ENCODE peak calls at places on chromosomes 13 and 19, in four cellular contexts. W, S, A and Q are unnamed samples.
A peak's percentile ranks its signal among the peaks of the same experiment; 100 is the strongest.

GRCh38 chr19:54517483-54517882 is 14.9 kb downstream of the LAIR2 start:
- DNase-seq in W (peak; percentile 55), S (peak; percentile 50), A (no peak), Q (peak; percentile 61)

GRCh38 chr19:49875801-49876421 is 1.2 kb downstream of the AKT1S1 start:
- DNase-seq in W (peak; percentile 68), S (no peak), A (no peak), Q (peak; percentile 76)

GRCh38 chr13:98853791-98854191 is 101.3 kb upstream of the SLC15A1 start:
- DNase-seq in W (peak; percentile 89), S (no peak), A (no peak), Q (no peak)

GRCh38 chr19:13143135-13143534 is 7.0 kb downstream of the STX10 start:
- DNase-seq in W (peak; percentile 73), S (peak; percentile 65), A (no peak), Q (no peak)

GRCh38 chr19:18292460-18292809 is 11.0 kb upstream of the JUND start:
- DNase-seq in W (no peak), S (peak; percentile 20), A (no peak), Q (no peak)

GRCh38 chr19:18379803-18380747 is 5.9 kb upstream of the GDF15 start:
- DNase-seq in W (peak; percentile 98), S (peak; percentile 90), A (peak; percentile 93), Q (no peak)

GRCh38 chr13:106560791-106561190 is 7.1 kb downstream of the ARGLU1 start:
- DNase-seq in W (no peak), S (no peak), A (no peak), Q (no peak)

GRCh38 chr13:43905435-43906031 is 25.8 kb downstream of the LACC1 start:
- DNase-seq in W (peak; percentile 81), S (peak; percentile 9), A (peak; percentile 58), Q (peak; percentile 74)

GRCh38 chr13:100600915-100601314 is 12.3 kb upstream of the GGACT start:
- DNase-seq in W (no peak), S (no peak), A (no peak), Q (no peak)

GRCh38 chr13:112962911-112963625 is 5.9 kb upstream of the MCF2L start:
- DNase-seq in W (no peak), S (no peak), A (no peak), Q (no peak)

GRCh38 chr19:17450264-17451075 is 2.0 kb upstream of the TMEM221 start:
- DNase-seq in W (no peak), S (peak; percentile 56), A (peak; percentile 88), Q (no peak)

GRCh38 chr13:28268800-28269223 is 130.5 kb downstream of the PAN3 start:
- DNase-seq in W (no peak), S (no peak), A (no peak), Q (peak; percentile 88)

GRCh38 chr13:35879111-35879510 is 252.1 kb downstream of the DCLK1 start:
- DNase-seq in W (no peak), S (no peak), A (no peak), Q (no peak)
- H3K9me2 ChIP-seq in W (no peaks in the 10 kb centered on the region), S (no peaks in the 10 kb centered on the region), A (no peaks in the 10 kb centered on the region), Q (no peaks in the 10 kb centered on the region)

DNA sequence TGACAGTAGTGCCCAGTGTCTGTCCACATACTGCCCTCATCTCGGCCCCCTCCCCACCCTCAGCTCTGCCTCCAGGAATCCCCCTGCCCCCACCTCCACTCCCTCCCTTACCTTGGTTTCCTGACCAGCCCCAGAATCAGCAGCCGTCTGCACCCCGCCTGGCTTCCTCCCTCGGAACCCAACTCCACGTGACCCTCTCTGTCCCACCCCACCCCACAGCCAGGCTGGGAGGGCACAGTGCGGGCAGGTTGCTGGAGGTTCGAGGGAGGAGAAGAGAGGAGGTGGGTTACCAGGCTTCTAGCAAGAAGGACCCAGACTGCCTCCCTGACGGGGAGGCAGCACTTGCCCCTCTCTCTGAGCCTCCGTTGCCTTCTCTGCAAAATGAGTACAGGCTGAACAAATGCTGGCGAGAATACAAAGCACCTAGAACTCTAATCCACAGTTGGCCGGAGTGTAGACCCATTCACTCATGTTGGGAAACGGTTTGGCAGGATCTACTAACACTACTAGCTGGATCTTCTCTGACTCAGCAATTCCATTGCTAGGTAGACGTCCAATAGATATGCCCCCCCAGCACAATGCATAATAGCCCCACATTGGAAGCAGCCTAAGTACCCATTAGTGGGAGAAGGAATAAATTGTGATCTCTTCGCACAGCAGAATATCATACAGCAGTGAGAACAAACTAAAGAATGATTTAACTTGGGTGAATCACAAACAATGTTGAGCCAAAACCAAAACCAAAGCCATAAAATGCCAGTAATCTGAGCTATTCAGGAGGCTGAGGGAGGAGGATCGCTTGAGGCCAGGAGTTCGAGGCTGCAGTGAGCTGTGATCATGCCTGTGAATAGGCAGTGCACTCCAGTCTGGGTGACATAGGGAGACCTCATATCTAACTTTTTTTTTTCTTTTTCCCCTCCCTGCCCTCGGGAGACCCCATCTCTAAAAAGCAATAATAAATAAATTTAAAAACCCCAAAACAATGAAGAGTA is at the start of gene RASAL3:
- DNase-seq in W (no peak), S (no peak), A (no peak), Q (peak; percentile 68)
- H3K36me3 ChIP-seq in W (no peaks in the 10 kb centered on the region), S (no peaks in the 10 kb centered on the region), A (no peaks in the 10 kb centered on the region), Q (peaks cover 21% of the 10 kb centered on the region)

GRCh38 chr13:111066544-111066943 is 48.6 kb upstream of the ARHGEF7 start:
- DNase-seq in W (no peak), S (no peak), A (no peak), Q (no peak)
- H3K9me2 ChIP-seq in W (no peaks in the 10 kb centered on the region), S (no peaks in the 10 kb centered on the region), A (no peaks in the 10 kb centered on the region), Q (no peaks in the 10 kb centered on the region)

DNA sequence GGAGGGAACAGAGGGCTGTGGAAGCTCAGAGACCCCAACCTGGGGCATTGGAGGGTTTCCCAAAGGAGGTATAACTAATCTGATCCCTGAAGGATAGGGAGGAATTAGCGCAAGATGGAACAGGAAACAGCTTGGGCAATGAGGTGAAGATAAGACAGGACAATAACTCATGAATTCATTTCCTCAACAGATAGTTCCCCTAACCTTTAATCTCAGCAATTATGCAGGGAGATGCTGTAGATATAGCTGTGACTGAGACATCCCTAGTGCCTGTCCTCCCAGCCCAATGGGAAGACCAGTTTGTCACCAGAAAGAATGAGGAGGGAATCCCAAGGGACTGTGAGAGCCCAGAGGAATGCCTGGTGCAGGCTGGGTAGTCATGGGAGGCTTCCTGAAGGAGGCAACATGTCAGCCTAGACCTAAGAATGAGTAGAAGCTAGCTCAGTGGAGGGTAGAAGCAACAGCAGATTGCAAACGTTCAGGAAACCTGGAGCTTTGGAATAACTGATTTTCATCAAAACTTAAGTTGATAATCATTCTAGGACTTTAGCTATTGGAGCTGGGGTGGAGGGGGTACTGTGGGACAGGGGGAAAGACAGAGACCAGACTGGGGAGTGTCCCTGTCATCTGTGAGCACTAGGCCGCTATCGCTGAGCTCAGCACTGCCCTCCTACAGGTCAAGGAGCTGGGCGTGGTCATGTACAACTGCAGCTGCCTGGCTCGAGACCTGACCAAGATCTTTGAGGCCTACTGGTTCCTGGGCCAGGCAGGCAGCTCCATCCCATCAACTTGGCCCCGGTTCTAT is 18.8 kb downstream of the HIPK4 start:
- DNase-seq in W (no peak), S (no peak), A (no peak), Q (no peak)
- H3K36me3 ChIP-seq in W (peaks cover 6% of the 10 kb centered on the region), S (no peaks in the 10 kb centered on the region), A (peaks cover 5% of the 10 kb centered on the region), Q (peaks cover 3% of the 10 kb centered on the region)

GRCh38 chr19:31413353-31413752 is 64.1 kb upstream of the TSHZ3 start:
- DNase-seq in W (no peak), S (no peak), A (no peak), Q (no peak)

GRCh38 chr19:31406106-31406505 is 56.9 kb upstream of the TSHZ3 start:
- DNase-seq in W (no peak), S (no peak), A (no peak), Q (no peak)

GRCh38 chr19:31402931-31403330 is 53.7 kb upstream of the TSHZ3 start:
- DNase-seq in W (peak; percentile 46), S (no peak), A (no peak), Q (no peak)

DNA sequence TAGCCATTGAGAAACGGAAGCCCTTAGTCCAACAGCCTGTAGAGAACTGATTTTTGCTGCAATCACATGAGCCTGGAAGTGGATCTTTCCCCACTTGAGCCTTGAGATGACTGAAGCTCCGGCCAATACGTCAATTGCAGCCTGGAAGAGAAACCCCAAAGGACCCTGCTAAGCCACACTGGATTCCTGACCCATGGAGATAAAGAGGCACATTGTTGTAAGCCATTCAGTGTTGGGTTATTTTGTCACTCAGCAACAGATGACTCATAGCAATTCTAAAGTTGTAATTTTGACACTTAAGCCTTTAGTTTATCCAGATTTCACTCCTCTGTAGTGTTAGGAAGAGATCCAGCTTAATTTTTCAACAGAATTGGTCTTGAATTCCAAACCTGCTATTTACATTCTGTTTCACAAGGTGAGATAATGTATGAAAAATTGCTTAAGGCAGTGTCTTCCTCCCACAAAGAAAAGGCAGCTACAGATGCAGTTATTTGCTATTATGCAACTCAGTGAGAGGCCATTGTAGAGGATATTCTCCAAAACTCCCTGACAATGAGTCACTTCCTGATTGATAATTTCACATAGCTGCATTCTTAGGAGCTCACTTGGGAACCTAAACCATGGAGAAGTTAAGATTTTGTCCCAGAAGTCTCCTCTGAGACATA is 59.4 kb upstream of the TSHZ3 start:
- DNase-seq in W (peak; percentile 90), S (no peak), A (no peak), Q (no peak)
- H3K9me2 ChIP-seq in W (no peaks in the 10 kb centered on the region), S (no peaks in the 10 kb centered on the region), A (no peaks in the 10 kb centered on the region), Q (no peaks in the 10 kb centered on the region)

DNA sequence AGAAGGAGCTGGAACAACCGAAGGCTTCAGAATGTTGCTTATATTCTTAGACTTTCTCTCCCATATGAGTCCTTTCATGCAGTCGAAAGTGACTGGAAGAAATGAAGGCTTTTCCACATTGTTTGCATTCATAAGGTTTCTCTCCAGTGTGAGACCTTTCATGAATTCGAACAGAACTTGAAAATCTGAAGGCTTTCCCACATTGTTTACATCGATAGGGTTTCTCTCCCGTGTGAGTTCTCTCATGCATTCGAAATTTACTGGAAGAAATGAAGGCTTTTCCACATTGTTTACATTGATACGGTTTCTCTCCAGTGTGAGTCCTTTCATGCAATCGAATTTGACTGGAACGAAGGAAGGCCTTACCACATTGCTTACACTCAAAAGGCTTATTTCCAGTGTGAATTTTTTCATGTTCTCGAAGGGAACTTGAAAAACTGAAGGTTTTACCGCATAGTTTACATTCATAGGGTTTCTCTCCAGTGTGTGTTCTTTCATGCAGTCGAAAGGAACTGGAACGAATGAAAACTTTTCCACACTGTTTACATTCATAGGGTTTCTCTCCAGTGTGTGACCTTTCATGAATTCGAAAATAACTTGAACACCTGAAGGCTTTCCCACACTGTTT is 21.5 kb downstream of the ZNF14 start:
- DNase-seq in W (no peak), S (no peak), A (no peak), Q (no peak)
- H3K36me3 ChIP-seq in W (peaks cover 51% of the 10 kb centered on the region), S (peaks cover 52% of the 10 kb centered on the region), A (peaks cover 17% of the 10 kb centered on the region), Q (peaks cover 83% of the 10 kb centered on the region)

GRCh38 chr19:28159065-28159464 is 1053.9 kb downstream of the UQCRFS1 start:
- DNase-seq in W (no peak), S (no peak), A (no peak), Q (no peak)

GRCh38 chr19:28150129-28150528 is 1062.8 kb downstream of the UQCRFS1 start:
- DNase-seq in W (no peak), S (no peak), A (no peak), Q (no peak)

GRCh38 chr19:28154077-28154476 is 1058.9 kb downstream of the UQCRFS1 start:
- DNase-seq in W (no peak), S (no peak), A (no peak), Q (no peak)

DNA sequence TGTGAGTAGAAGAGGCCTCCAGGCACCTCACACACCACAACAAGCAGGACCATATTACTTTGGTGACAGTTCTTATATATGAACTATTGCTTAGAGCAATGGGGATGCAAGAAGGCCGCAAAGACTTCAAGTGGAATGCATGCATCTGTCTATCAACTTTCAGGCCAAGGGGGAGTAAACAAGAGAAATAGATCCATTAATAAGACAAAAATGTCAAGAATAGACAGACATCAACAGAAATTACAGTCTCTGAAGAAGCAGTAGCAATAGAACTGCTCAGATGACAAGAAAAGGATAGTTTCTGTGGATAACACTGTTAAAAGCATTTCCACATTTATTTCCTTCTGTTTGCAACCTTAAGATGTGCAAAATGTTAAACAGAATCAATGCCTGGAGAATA is 1057.7 kb downstream of the UQCRFS1 start:
- DNase-seq in W (no peak), S (no peak), A (no peak), Q (no peak)
- H3K9me2 ChIP-seq in W (no peaks in the 10 kb centered on the region), S (no peaks in the 10 kb centered on the region), A (no peaks in the 10 kb centered on the region), Q (no peaks in the 10 kb centered on the region)